ENCODE peak calls at places on chromosomes 12 and 14, in seven cellular contexts. S is activated CD4-positive, CD25-positive, alpha-beta regulatory T cell; B is T-helper 22 cell; C is HFFc6; R is prostate gland; T is colonic mucosa; V is GM12878. L is an unnamed sample.

GRCh38 chr12:113860950-113861349 is 105.2 kb downstream of the RBM19 start:
- DNase-seq in S (no peak), B (no peak), C (peak), R (no peak), T (no peak), V (no peak), L (no peak)

GRCh38 chr12:47986266-47986610 is 18.0 kb downstream of the COL2A1 start:
- DNase-seq in S (no peak), B (no peak), C (no peak), R (no peak), T (no peak), V (no peak), L (no peak)

GRCh38 chr12:57182918-57183575 is 33.5 kb upstream of the NXPH4 start:
- DNase-seq in S (peak), B (peak), C (peak), R (peak), T (peak), V (peak), L (peak)

GRCh38 chr14:57526942-57527341 is 33.3 kb upstream of the CCDC198 start:
- DNase-seq in S (no peak), B (no peak), C (no peak), R (no peak), T (no peak), V (no peak), L (no peak)

GRCh38 chr14:85319101-85319500 is 210.8 kb upstream of the FLRT2 start:
- DNase-seq in S (no peak), B (no peak), C (no peak), R (no peak), T (no peak), V (no peak), L (no peak)

GRCh38 chr14:78157855-78158436 is 12.2 kb upstream of the NRXN3 start:
- DNase-seq in S (no peak), B (no peak), C (no peak), R (no peak), T (no peak), V (no peak), L (no peak)

GRCh38 chr14:68813318-68813838 is 20.5 kb upstream of the ZFP36L1 start:
- DNase-seq in S (no peak), B (no peak), C (no peak), R (no peak), T (no peak), V (no peak), L (no peak)

GRCh38 chr12:570237-570925 is 92.9 kb downstream of the NINJ2 start:
- DNase-seq in S (no peak), B (no peak), C (peak), R (peak), T (peak), V (no peak), L (no peak)

GRCh38 chr12:82994117-82994516 is 307.4 kb downstream of the TMTC2 start:
- DNase-seq in S (no peak), B (no peak), C (no peak), R (no peak), T (no peak), V (no peak), L (no peak)

GRCh38 chr12:42119085-42119633 is 25.5 kb downstream of the GXYLT1 start:
- DNase-seq in S (no peak), B (no peak), C (peak), R (no peak), T (no peak), V (no peak), L (no peak)

GRCh38 chr12:7588703-7589329 is 76.9 kb downstream of the APOBEC1 start:
- DNase-seq in S (no peak), B (no peak), C (peak), R (peak), T (peak), V (peak), L (peak)

GRCh38 chr12:3658327-3659163 is 94.4 kb downstream of the CRACR2A start:
- DNase-seq in S (no peak), B (no peak), C (peak), R (no peak), T (peak), V (no peak), L (no peak)

GRCh38 chr14:67265131-67265530 is 23.9 kb downstream of the PALS1 start:
- DNase-seq in S (no peak), B (no peak), C (peak), R (no peak), T (no peak), V (no peak), L (no peak)

GRCh38 chr12:130336723-130337475 is 788 bp upstream of the PIWIL1 start:
- DNase-seq in S (no peak), B (no peak), C (no peak), R (no peak), T (peak), V (no peak), L (no peak)

GRCh38 chr12:20757-21156 is 45.8 kb upstream of the IQSEC3 start:
- DNase-seq in S (no peak), B (no peak), C (no peak), R (no peak), T (no peak), V (no peak), L (no peak)